ENCODE peak calls at places on chromosomes 6 and 20, in eight cellular contexts. B, G, J, D, L, S, O and H are unnamed samples.

GRCh38 chr20:63350597-63351379 is 10.4 kb downstream of the CHRNA4 start:
- DNase-seq in B (no peak), G (no peak), J (no peak), D (no peak), L (no peak), S (no peak), O (no peak), H (no peak)

GRCh38 chr6:89977808-89978748 is 83.8 kb downstream of the GJA10 start:
- DNase-seq in B (no peak), G (no peak), J (no peak), D (no peak), L (no peak), S (peak; percentile 99), O (no peak), H (no peak)

GRCh38 chr6:90068835-90069478 is 174.7 kb downstream of the GJA10 start:
- DNase-seq in B (no peak), G (no peak), J (peak; percentile 8), D (no peak), L (no peak), S (peak; percentile 25), O (no peak), H (no peak)

GRCh38 chr6:165636415-165637048 is 26.5 kb downstream of the PDE10A start:
- DNase-seq in B (no peak), G (no peak), J (no peak), D (no peak), L (no peak), S (no peak), O (no peak), H (no peak)

GRCh38 chr20:37745553-37745952 is 51.7 kb downstream of the CTNNBL1 start:
- DNase-seq in B (no peak), G (no peak), J (peak; percentile 46), D (no peak), L (no peak), S (no peak), O (no peak), H (no peak)

GRCh38 chr6:38603966-38604365 is 35.8 kb downstream of the BTBD9 start:
- DNase-seq in B (no peak), G (no peak), J (no peak), D (no peak), L (no peak), S (peak; percentile 11), O (no peak), H (no peak)

GRCh38 chr20:32562495-32562911 is 22.6 kb downstream of the NOL4L start:
- DNase-seq in B (no peak), G (no peak), J (no peak), D (no peak), L (no peak), S (no peak), O (no peak), H (no peak)

GRCh38 chr6:90286884-90287488 is 9.7 kb downstream of the BACH2 start:
- DNase-seq in B (peak; percentile 38), G (no peak), J (peak; percentile 72), D (no peak), L (peak; percentile 46), S (peak; percentile 44), O (no peak), H (peak; percentile 32)

GRCh38 chr6:113971786-113972185 is 838 bp upstream of the HDAC2 start:
- DNase-seq in B (peak; percentile 8), G (no peak), J (no peak), D (no peak), L (no peak), S (peak; percentile 26), O (no peak), H (peak; percentile 22)

GRCh38 chr6:73123632-73124329 is 101.5 kb downstream of the KHDC1L start:
- DNase-seq in B (no peak), G (no peak), J (peak; percentile 41), D (no peak), L (no peak), S (no peak), O (no peak), H (no peak)

GRCh38 chr6:111843347-111844147 is 29.7 kb downstream of the FYN start:
- DNase-seq in B (peak; percentile 9), G (no peak), J (no peak), D (no peak), L (no peak), S (no peak), O (no peak), H (peak; percentile 37)

GRCh38 chr6:1610497-1611321 is 994 bp downstream of the FOXC1 start:
- DNase-seq in B (peak; percentile 22), G (no peak), J (peak; percentile 38), D (peak; percentile 6), L (no peak), S (peak; percentile 36), O (peak; percentile 62), H (no peak)
- H3K4me3 ChIP-seq in B (peak overlapping the region; percentile 32), G (peak overlapping the region; percentile 66), J (peak overlapping the region; percentile 80), D (peak overlapping the region; percentile 46), L (peak overlapping the region; percentile 64), S (peak overlapping the region; percentile 67), O (peak overlapping the region; percentile 57), H (peak overlapping the region; percentile 70)

DNA sequence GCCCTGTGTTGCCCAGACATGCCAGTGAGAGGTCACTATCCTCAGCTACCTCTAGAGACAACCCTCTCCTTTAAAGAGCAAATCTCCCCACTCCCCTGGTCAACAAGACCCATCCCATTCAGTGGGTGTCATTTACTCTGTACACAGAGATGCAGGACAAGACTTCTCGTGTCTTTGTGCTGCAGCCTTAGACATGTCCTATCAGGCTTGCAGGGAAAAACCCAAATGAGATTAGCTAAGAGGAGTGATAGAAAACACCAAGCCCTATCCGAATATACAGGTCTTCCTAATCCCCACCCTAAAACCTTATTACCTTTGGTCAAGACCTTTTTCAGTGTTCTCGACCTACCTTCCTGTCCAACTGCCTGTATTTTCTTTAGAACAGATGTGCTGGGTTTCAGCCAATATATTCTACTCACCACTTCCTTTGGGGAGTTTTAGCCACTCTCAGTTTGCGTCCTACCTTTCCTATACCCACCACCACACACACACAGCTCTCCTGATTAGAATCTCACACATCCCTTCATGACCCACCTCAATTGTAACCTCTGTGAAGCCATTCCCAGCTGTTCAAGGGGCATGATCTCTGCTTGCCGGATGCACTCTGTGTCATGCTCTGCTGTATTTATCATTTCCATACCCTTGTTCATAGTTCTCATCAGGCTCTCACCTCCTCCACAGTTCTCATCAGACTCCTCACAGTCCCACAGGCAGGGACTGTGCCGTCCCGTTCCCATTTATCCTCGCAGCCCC is 39.7 kb downstream of the TRAM2 start:
- DNase-seq in B (no peak), G (no peak), J (no peak), D (no peak), L (no peak), S (no peak), O (no peak), H (no peak)
- H3K4me1 ChIP-seq in B (no peaks in the 10 kb centered on the region), G (no peaks in the 10 kb centered on the region), J (peaks cover 32% of the 10 kb centered on the region), D (peaks cover 68% of the 10 kb centered on the region), L (peaks cover 3% of the 10 kb centered on the region), S (peaks cover 49% of the 10 kb centered on the region), O (peaks cover 24% of the 10 kb centered on the region), H (peaks cover 10% of the 10 kb centered on the region)

GRCh38 chr20:3766381-3766780 is 1.2 kb downstream of the ADISSP start:
- DNase-seq in B (no peak), G (no peak), J (no peak), D (no peak), L (no peak), S (no peak), O (no peak), H (no peak)
- H3K4me3 ChIP-seq in B (no peak overlapping the region), G (peak overlapping the region; percentile 75), J (peak overlapping the region; percentile 98), D (no peak overlapping the region), L (peak overlapping the region; percentile 82), S (peak overlapping the region; percentile 86), O (peak overlapping the region; percentile 77), H (no peak overlapping the region)

DNA sequence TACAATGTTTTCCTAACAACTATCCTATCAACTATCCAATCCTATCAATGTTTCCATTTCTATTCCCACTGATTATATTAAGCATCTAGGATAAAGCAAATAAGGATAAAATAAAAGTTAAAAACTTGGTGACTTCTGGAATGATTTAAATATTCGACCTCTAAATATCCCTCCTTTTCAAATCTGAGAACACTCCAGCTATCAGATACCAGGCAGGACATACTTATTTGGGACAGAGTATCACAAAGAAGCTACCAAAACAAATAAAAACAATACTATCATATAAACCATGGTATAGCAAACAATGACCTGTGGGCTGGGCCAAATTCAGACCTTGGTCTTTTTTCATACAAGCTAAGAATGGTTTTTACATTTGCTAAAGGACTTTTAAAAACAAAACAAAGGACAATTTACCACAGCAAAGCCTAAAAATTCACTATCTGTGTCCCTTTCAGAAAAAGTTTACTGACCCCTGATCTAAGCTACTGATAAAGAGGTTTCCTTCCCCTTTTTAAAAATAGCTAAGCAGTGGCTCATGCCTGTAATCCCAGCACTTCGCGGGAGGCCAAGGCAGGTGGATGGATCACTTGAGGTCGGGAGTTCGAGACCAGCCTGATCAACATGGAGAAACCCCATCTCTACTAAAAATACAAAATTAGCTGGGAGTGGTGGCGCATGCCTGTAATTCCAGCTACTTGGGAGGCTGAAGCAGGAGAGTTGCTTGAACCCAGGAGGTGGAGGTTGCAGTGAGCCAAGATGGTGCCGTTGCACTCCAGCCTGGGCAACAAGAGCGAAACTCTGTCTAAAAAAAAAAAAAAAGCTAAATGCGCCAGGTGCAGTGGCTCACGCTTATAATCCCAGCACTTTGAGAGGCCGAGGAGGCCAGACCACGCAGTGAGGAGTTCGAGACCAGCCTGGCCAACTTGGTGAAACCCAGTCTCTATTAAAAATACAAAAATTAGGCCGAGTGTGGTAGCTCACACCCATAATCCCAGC is 6.0 kb downstream of the NUP153 start:
- DNase-seq in B (no peak), G (no peak), J (no peak), D (no peak), L (no peak), S (no peak), O (no peak), H (no peak)
- H3K4me1 ChIP-seq in B (peaks cover 34% of the 10 kb centered on the region), G (no peaks in the 10 kb centered on the region), J (peaks cover 16% of the 10 kb centered on the region), D (peaks cover 51% of the 10 kb centered on the region), L (no peaks in the 10 kb centered on the region), S (no peaks in the 10 kb centered on the region), O (peaks cover 4% of the 10 kb centered on the region), H (peaks cover 7% of the 10 kb centered on the region)

DNA sequence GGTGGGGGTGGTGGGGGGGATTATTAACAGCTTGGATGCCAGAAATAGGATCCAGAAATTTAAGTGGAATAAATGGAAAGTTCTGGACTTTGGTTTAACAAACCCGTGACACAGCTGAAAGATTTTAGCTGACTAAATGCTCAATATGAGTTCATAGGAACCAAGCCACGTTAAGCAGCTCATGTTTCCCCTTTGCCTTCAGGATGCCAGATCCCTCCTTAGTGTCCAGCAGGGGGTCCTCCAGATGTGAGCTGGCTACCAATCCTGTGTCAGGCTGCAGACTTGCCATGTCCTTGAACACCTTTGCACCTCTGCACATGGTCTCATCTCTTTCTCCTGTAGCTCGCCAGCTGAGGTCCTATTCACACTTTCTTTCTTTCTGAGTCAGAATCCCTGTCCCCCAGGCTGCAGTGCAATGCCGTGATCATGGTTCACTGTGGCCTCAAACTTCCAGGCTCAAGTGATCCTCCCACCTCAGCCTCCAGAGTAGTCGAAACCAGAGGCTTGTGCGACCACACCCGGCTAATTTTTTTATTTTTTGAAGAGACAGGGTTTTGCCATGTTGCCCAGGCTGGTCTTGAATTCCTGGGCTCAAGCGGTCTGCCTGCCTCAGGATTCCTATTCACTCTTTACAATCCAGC is 133.3 kb upstream of the ARMC2 start:
- DNase-seq in B (no peak), G (no peak), J (no peak), D (no peak), L (no peak), S (peak; percentile 58), O (no peak), H (no peak)
- H3K4me3 ChIP-seq in B (no peak overlapping the region), G (no peak overlapping the region), J (no peak overlapping the region), D (no peak overlapping the region), L (no peak overlapping the region), S (no peak overlapping the region), O (no peak overlapping the region), H (no peak overlapping the region)

DNA sequence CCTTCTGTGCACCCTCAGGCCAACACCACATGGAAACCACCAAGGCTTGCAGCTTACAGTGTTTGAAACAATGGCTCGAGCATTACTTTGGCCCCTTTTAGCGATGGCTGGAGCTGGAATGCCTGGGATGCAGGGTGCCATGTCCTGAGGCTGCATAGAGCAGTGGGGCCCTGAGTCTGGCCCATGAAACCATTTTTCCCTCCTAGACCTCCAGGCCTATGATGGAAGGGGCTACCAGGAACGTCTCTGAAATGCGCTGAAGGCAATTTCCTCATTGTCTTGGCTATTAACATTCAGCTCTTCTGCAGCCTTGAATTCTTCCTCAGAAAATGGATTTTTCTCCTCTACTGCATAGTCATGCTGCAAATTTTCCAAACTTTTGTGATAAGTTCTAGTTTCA is 29.9 kb upstream of the SERINC1 start:
- DNase-seq in B (no peak), G (no peak), J (no peak), D (no peak), L (no peak), S (no peak), O (no peak), H (no peak)
- H3K4me1 ChIP-seq in B (no peaks in the 10 kb centered on the region), G (no peaks in the 10 kb centered on the region), J (no peaks in the 10 kb centered on the region), D (no peaks in the 10 kb centered on the region), L (no peaks in the 10 kb centered on the region), S (no peaks in the 10 kb centered on the region), O (no peaks in the 10 kb centered on the region), H (no peaks in the 10 kb centered on the region)